ENCODE peak calls at places on chromosomes 4 and X, in seven cellular contexts. R is NCI-H1092 treated with DMSO at 0.1 percent for 48 hours, E is left ventricle myocardium inferior, X is NCI-H1694, V is A549, Z is neural crest cell, M is nephron progenitor cell. J is an unnamed sample.

GRCh38 chr4:68361146-68361589 is 11.3 kb upstream of the YTHDC1 start:
- DNase-seq in E (no peak), Z (no peak), X (no peak), M (no peak), V (no peak), R (no peak), J (peak)

GRCh38 chrX:72100824-72101351 is 30.8 kb downstream of the RTL5 start:
- DNase-seq in V (no peak), M (no peak), Z (no peak), R (no peak), E (no peak), X (no peak), J (peak)

GRCh38 chr4:47749858-47750257 is 88.0 kb downstream of the CORIN start:
- DNase-seq in Z (no peak), E (no peak), X (no peak), R (no peak), M (no peak), V (no peak), J (no peak)

GRCh38 chr4:125719987-125720386 is 405.2 kb downstream of the FAT4 start:
- DNase-seq in R (no peak), X (no peak), E (no peak), M (no peak), V (peak), Z (no peak), J (no peak)

GRCh38 chrX:53445977-53446376 is 11.8 kb upstream of the HSD17B10 start:
- DNase-seq in R (peak), Z (peak), X (peak), E (no peak), M (peak), V (peak), J (peak)

GRCh38 chr4:175745340-175745739 is 66.7 kb downstream of the GPM6A start:
- DNase-seq in V (no peak), M (no peak), X (no peak), E (no peak), Z (no peak), R (no peak), J (no peak)

GRCh38 chr4:122584517-122584916 is 36.3 kb downstream of the IL21 start:
- DNase-seq in Z (no peak), R (no peak), M (no peak), V (no peak), E (no peak), X (no peak), J (peak)

GRCh38 chr4:123587983-123588494 is 191.4 kb downstream of the SPRY1 start:
- DNase-seq in M (no peak), Z (no peak), E (no peak), V (peak), R (no peak), X (no peak), J (peak)

GRCh38 chrX:155767101-155767878 is 113.9 kb upstream of the VAMP7 start:
- DNase-seq in R (peak), V (peak), M (peak), Z (peak), E (peak), X (no peak), J (peak)

GRCh38 chr4:98864560-98864959 is 64.4 kb downstream of the EIF4E start:
- DNase-seq in R (no peak), M (no peak), E (no peak), X (no peak), Z (no peak), V (no peak), J (no peak)

GRCh38 chrX:136055651-136056221 is 70.5 kb downstream of the SLC9A6 start:
- DNase-seq in R (no peak), E (no peak), M (no peak), Z (no peak), V (no peak), X (no peak), J (no peak)

GRCh38 chrX:17944833-17945497 is 83.9 kb upstream of the RAI2 start:
- DNase-seq in X (peak), M (peak), V (no peak), Z (peak), E (no peak), R (peak), J (peak)

GRCh38 chrX:133290076-133290475 is 71.9 kb upstream of the TFDP3 start:
- DNase-seq in V (no peak), R (no peak), E (no peak), X (no peak), M (no peak), Z (no peak), J (no peak)

GRCh38 chrX:24396236-24396929 is 35.9 kb downstream of the SUPT20HL1 start:
- DNase-seq in M (no peak), X (peak), E (no peak), Z (no peak), R (peak), V (no peak), J (peak)

GRCh38 chr4:5810151-5810550 is 82.7 kb downstream of the CRMP1 start:
- DNase-seq in V (no peak), M (no peak), E (no peak), Z (no peak), R (no peak), X (no peak), J (no peak)

GRCh38 chr4:106624674-106625073 is 256.1 kb upstream of the GIMD1 start:
- DNase-seq in Z (no peak), X (no peak), M (no peak), V (no peak), E (no peak), R (no peak), J (no peak)

GRCh38 chr4:173504181-173504503 is 25.9 kb downstream of the HAND2 start:
- DNase-seq in Z (no peak), M (no peak), X (no peak), E (peak), V (no peak), R (no peak), J (no peak)

GRCh38 chr4:163681208-163681821 is 186.8 kb downstream of the TMA16 start:
- DNase-seq in Z (peak), X (peak), E (no peak), M (peak), R (peak), V (no peak), J (peak)

GRCh38 chr4:64230709-64231310 is 178.4 kb downstream of the TECRL start:
- DNase-seq in V (no peak), E (no peak), Z (no peak), R (no peak), X (no peak), M (no peak), J (peak)

GRCh38 chrX:24002167-24002566 is 24.8 kb downstream of the KLHL15 start:
- DNase-seq in Z (no peak), V (no peak), E (no peak), R (no peak), X (no peak), M (no peak), J (no peak)

GRCh38 chr4:77384094-77384493 is 221.5 kb upstream of the CXCL13 start:
- DNase-seq in M (no peak), V (no peak), E (no peak), Z (no peak), X (no peak), R (no peak), J (no peak)

GRCh38 chrX:109252789-109253188 is 229.1 kb downstream of the GUCY2F start:
- DNase-seq in X (no peak), M (no peak), R (no peak), E (no peak), V (no peak), Z (no peak), J (no peak)

GRCh38 chrX:85379174-85379907 is at the start of gene POF1B:
- DNase-seq in V (peak), X (no peak), E (no peak), Z (no peak), M (no peak), R (no peak), J (no peak)

GRCh38 chr4:81503586-81503985 is 31.9 kb upstream of the RASGEF1B start:
- DNase-seq in R (no peak), M (no peak), E (no peak), Z (no peak), V (no peak), X (peak), J (no peak)

GRCh38 chr4:95637047-95637600 is 88.4 kb upstream of the UNC5C start:
- DNase-seq in E (no peak), R (no peak), X (no peak), V (peak), M (peak), Z (peak), J (no peak)